ENCODE peak calls at places on chromosome 9, in seven cellular contexts. One of them, this sample, is unnamed. For H3K4me1, the result is how much of the 10 kb centered on the place peaks cover.

GRCh38 chr9:69874301-69875060 is 53.9 kb downstream of the CFAP95 start:
- DNase-seq in MM.1S: no peak
- DNase-seq in prostate gland: no peak
- DNase-seq in heart left ventricle: no peak
- DNase-seq in lung: no peak
- DNase-seq in body of pancreas: no peak
- DNase-seq in SJSA1: peak
- DNase-seq in this sample: no peak

GRCh38 chr9:84823426-84824271 is 154.1 kb downstream of the NTRK2 start:
- DNase-seq in SJSA1: no peak
- DNase-seq in lung: no peak
- DNase-seq in MM.1S: peak
- DNase-seq in body of pancreas: no peak
- DNase-seq in prostate gland: no peak
- DNase-seq in heart left ventricle: no peak
- DNase-seq in this sample: no peak

GRCh38 chr9:117704597-117704996 is 394 bp downstream of the TLR4 start:
- DNase-seq in prostate gland: no peak
- DNase-seq in body of pancreas: no peak
- DNase-seq in SJSA1: no peak
- DNase-seq in lung: no peak
- DNase-seq in MM.1S: peak
- DNase-seq in heart left ventricle: no peak
- DNase-seq in this sample: no peak

GRCh38 chr9:85740821-85741111 is 988 bp downstream of the AGTPBP1 start:
- DNase-seq in prostate gland: no peak
- DNase-seq in body of pancreas: no peak
- DNase-seq in lung: no peak
- DNase-seq in MM.1S: no peak
- DNase-seq in heart left ventricle: no peak
- DNase-seq in SJSA1: no peak
- DNase-seq in this sample: no peak

GRCh38 chr9:94921072-94921471 is 194.6 kb downstream of the AOPEP start:
- DNase-seq in heart left ventricle: no peak
- DNase-seq in prostate gland: no peak
- DNase-seq in body of pancreas: peak
- DNase-seq in MM.1S: no peak
- DNase-seq in SJSA1: no peak
- DNase-seq in lung: no peak
- DNase-seq in this sample: no peak

GRCh38 chr9:32398207-32398606 is 13.8 kb downstream of the ACO1 start:
- DNase-seq in SJSA1: no peak
- DNase-seq in MM.1S: no peak
- DNase-seq in body of pancreas: no peak
- DNase-seq in prostate gland: no peak
- DNase-seq in heart left ventricle: no peak
- DNase-seq in lung: no peak
- DNase-seq in this sample: no peak

GRCh38 chr9:82021198-82021597 is 32.6 kb downstream of the SPATA31D1 start:
- DNase-seq in heart left ventricle: no peak
- DNase-seq in prostate gland: peak
- DNase-seq in body of pancreas: peak
- DNase-seq in SJSA1: peak
- DNase-seq in MM.1S: no peak
- DNase-seq in lung: no peak
- DNase-seq in this sample: no peak

GRCh38 chr9:72839140-72839539 is 113.7 kb downstream of the ALDH1A1 start:
- DNase-seq in MM.1S: no peak
- DNase-seq in prostate gland: no peak
- DNase-seq in heart left ventricle: no peak
- DNase-seq in lung: no peak
- DNase-seq in SJSA1: no peak
- DNase-seq in body of pancreas: no peak
- DNase-seq in this sample: no peak

GRCh38 chr9:9913276-9913832 is 699.4 kb downstream of the PTPRD start:
- DNase-seq in heart left ventricle: no peak
- DNase-seq in lung: no peak
- DNase-seq in MM.1S: no peak
- DNase-seq in prostate gland: no peak
- DNase-seq in SJSA1: no peak
- DNase-seq in body of pancreas: no peak
- DNase-seq in this sample: no peak

GRCh38 chr9:107280543-107280942 is 2.5 kb upstream of the RAD23B start:
- DNase-seq in heart left ventricle: no peak
- DNase-seq in prostate gland: no peak
- DNase-seq in SJSA1: no peak
- DNase-seq in lung: no peak
- DNase-seq in body of pancreas: no peak
- DNase-seq in MM.1S: no peak
- DNase-seq in this sample: no peak

GRCh38 chr9:98215821-98216220 is 23.4 kb upstream of the CORO2A start:
- DNase-seq in prostate gland: no peak
- DNase-seq in lung: no peak
- DNase-seq in SJSA1: peak
- DNase-seq in heart left ventricle: no peak
- DNase-seq in MM.1S: no peak
- DNase-seq in body of pancreas: no peak
- DNase-seq in this sample: no peak

GRCh38 chr9:123742009-123742767 is 187.7 kb downstream of the DENND1A start:
- DNase-seq in SJSA1: peak
- DNase-seq in lung: no peak
- DNase-seq in heart left ventricle: peak
- DNase-seq in MM.1S: no peak
- DNase-seq in body of pancreas: peak
- DNase-seq in prostate gland: no peak
- DNase-seq in this sample: no peak

GRCh38 chr9:75147638-75148037 is 59.3 kb downstream of the OSTF1 start:
- DNase-seq in heart left ventricle: no peak
- DNase-seq in body of pancreas: no peak
- DNase-seq in prostate gland: no peak
- DNase-seq in MM.1S: peak
- DNase-seq in SJSA1: no peak
- DNase-seq in lung: no peak
- DNase-seq in this sample: no peak

GRCh38 chr9:95766906-95767305 is 108.6 kb upstream of the ERCC6L2 start:
- DNase-seq in heart left ventricle: no peak
- DNase-seq in prostate gland: no peak
- DNase-seq in lung: no peak
- DNase-seq in MM.1S: no peak
- DNase-seq in SJSA1: no peak
- DNase-seq in body of pancreas: no peak
- DNase-seq in this sample: no peak

GRCh38 chr9:95349109-95350038 is 31.9 kb upstream of the FANCC start:
- DNase-seq in heart left ventricle: no peak
- DNase-seq in MM.1S: no peak
- DNase-seq in body of pancreas: no peak
- DNase-seq in SJSA1: no peak
- DNase-seq in prostate gland: no peak
- DNase-seq in lung: no peak
- DNase-seq in this sample: no peak

GRCh38 chr9:2132484-2133082 is 117.4 kb downstream of the SMARCA2 start:
- DNase-seq in prostate gland: no peak
- DNase-seq in MM.1S: peak
- DNase-seq in heart left ventricle: no peak
- DNase-seq in lung: no peak
- DNase-seq in body of pancreas: no peak
- DNase-seq in SJSA1: no peak
- DNase-seq in this sample: no peak

DNA sequence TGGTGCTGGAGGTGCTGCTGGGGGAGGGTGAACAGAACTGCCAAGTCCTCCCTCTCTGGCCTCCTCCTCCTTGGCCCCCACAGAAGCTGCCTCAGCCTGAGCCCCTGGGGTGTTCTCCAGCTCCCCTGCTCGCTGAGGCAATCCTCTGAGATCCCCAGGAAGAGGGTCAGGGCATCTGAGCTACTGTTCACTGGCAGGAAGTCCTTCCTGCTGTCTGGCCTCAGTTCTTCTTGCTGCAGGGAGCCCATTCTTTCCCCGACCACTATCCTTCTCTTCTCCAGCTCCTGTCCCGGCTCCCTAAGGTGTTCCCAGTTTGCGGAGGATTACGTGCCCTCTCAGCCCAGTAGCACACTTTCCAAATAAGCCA is 9.7 kb downstream of the CNTFR start:
- DNase-seq in heart left ventricle: no peak
- DNase-seq in SJSA1: no peak
- DNase-seq in lung: no peak
- DNase-seq in prostate gland: no peak
- DNase-seq in MM.1S: no peak
- DNase-seq in body of pancreas: no peak
- DNase-seq in this sample: no peak
- H3K4me1 ChIP-seq in heart left ventricle: under half
- H3K4me1 ChIP-seq in SJSA1: under half
- H3K4me1 ChIP-seq in lung: under half
- H3K4me1 ChIP-seq in prostate gland: under half
- H3K4me1 ChIP-seq in MM.1S: under half
- H3K4me1 ChIP-seq in body of pancreas: under half
- H3K4me1 ChIP-seq in this sample: under half

GRCh38 chr9:113584728-113585442 is 121.4 kb downstream of the RGS3 start:
- DNase-seq in SJSA1: no peak
- DNase-seq in body of pancreas: no peak
- DNase-seq in lung: no peak
- DNase-seq in prostate gland: no peak
- DNase-seq in heart left ventricle: peak
- DNase-seq in MM.1S: no peak
- DNase-seq in this sample: no peak

GRCh38 chr9:113587471-113588031 is 124.0 kb downstream of the RGS3 start:
- DNase-seq in lung: no peak
- DNase-seq in body of pancreas: no peak
- DNase-seq in heart left ventricle: peak
- DNase-seq in MM.1S: no peak
- DNase-seq in prostate gland: no peak
- DNase-seq in SJSA1: no peak
- DNase-seq in this sample: no peak

GRCh38 chr9:113588242-113588810 is 124.8 kb downstream of the RGS3 start:
- DNase-seq in prostate gland: no peak
- DNase-seq in lung: no peak
- DNase-seq in SJSA1: no peak
- DNase-seq in heart left ventricle: peak
- DNase-seq in MM.1S: no peak
- DNase-seq in body of pancreas: no peak
- DNase-seq in this sample: no peak

GRCh38 chr9:113583511-113584470 is 120.3 kb downstream of the RGS3 start:
- DNase-seq in prostate gland: no peak
- DNase-seq in SJSA1: no peak
- DNase-seq in MM.1S: no peak
- DNase-seq in body of pancreas: no peak
- DNase-seq in heart left ventricle: peak
- DNase-seq in lung: no peak
- DNase-seq in this sample: no peak

DNA sequence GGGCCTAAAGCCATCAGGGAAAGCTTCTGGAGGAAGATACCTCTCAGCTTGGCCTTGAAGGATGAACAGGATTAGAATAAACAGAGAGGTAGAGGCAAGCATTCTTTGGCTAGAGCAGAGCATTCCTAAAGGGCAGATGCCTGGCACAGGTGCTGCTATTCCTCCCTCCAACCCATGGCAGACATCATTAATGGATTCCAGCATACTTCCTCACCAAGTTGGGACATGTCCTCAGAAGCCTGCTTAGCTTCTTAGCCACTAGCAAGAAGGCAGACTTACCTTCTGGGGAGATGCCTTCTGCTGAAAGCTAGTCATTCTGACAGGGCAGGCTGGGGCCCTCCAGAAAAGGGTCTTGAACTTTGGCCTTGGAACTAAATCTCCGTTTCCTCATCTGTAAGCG is 122.0 kb downstream of the RGS3 start:
- DNase-seq in heart left ventricle: peak
- DNase-seq in SJSA1: no peak
- DNase-seq in prostate gland: no peak
- DNase-seq in MM.1S: no peak
- DNase-seq in body of pancreas: no peak
- DNase-seq in lung: no peak
- DNase-seq in this sample: no peak
- H3K4me1 ChIP-seq in heart left ventricle: half or more
- H3K4me1 ChIP-seq in SJSA1: under half
- H3K4me1 ChIP-seq in prostate gland: under half
- H3K4me1 ChIP-seq in MM.1S: under half
- H3K4me1 ChIP-seq in body of pancreas: half or more
- H3K4me1 ChIP-seq in lung: under half
- H3K4me1 ChIP-seq in this sample: under half

GRCh38 chr9:92660266-92660665 is 9.7 kb downstream of the IPPK start:
- DNase-seq in prostate gland: no peak
- DNase-seq in lung: no peak
- DNase-seq in body of pancreas: no peak
- DNase-seq in MM.1S: no peak
- DNase-seq in SJSA1: no peak
- DNase-seq in heart left ventricle: no peak
- DNase-seq in this sample: no peak
- H3K4me1 ChIP-seq in prostate gland: under half
- H3K4me1 ChIP-seq in lung: under half
- H3K4me1 ChIP-seq in body of pancreas: under half
- H3K4me1 ChIP-seq in MM.1S: under half
- H3K4me1 ChIP-seq in SJSA1: under half
- H3K4me1 ChIP-seq in heart left ventricle: under half
- H3K4me1 ChIP-seq in this sample: under half

GRCh38 chr9:121280715-121281613 is 13.0 kb downstream of the GSN start:
- DNase-seq in body of pancreas: no peak
- DNase-seq in lung: no peak
- DNase-seq in SJSA1: no peak
- DNase-seq in prostate gland: no peak
- DNase-seq in MM.1S: no peak
- DNase-seq in heart left ventricle: no peak
- DNase-seq in this sample: no peak

GRCh38 chr9:121277518-121278275 is 9.7 kb downstream of the GSN start:
- DNase-seq in heart left ventricle: no peak
- DNase-seq in prostate gland: no peak
- DNase-seq in MM.1S: no peak
- DNase-seq in SJSA1: peak
- DNase-seq in body of pancreas: no peak
- DNase-seq in lung: no peak
- DNase-seq in this sample: no peak

GRCh38 chr9:121279841-121280388 is 12.0 kb downstream of the GSN start:
- DNase-seq in body of pancreas: no peak
- DNase-seq in prostate gland: no peak
- DNase-seq in MM.1S: no peak
- DNase-seq in lung: no peak
- DNase-seq in heart left ventricle: no peak
- DNase-seq in SJSA1: no peak
- DNase-seq in this sample: no peak

GRCh38 chr9:121277026-121277425 is 9.1 kb downstream of the GSN start:
- DNase-seq in prostate gland: no peak
- DNase-seq in heart left ventricle: no peak
- DNase-seq in SJSA1: no peak
- DNase-seq in body of pancreas: no peak
- DNase-seq in MM.1S: no peak
- DNase-seq in lung: no peak
- DNase-seq in this sample: no peak

DNA sequence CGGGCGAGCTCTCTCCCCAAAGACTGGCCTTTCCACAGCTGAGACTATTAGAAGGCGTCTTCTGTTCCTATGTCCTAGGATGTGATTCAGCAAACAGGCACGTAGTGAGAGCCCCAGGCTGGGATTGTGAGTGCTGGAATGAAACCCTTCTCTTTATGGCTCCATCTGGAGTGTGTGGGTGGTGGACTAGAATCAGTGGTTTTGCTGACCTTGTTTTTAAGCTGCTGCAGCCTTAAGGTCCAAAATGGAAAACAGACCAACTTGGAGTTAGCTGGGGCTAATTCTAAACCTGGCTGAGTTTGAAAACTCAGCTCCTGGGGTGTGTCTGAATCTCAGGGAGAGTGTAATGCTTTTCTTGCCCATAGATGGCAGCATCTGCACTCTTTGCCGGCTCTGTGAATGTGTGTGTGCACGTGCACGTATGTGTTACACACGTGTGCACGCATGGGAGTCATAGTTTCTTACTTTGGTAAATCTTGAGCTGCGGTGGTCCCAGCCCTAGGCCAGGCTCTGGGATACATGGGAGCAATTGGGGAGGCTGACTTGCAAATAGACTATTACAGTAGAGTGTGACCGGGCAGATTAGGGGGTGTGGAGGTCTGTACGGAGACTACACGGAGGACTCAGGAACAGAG is 10.7 kb downstream of the GSN start:
- DNase-seq in lung: peak
- DNase-seq in MM.1S: peak
- DNase-seq in SJSA1: peak
- DNase-seq in heart left ventricle: peak
- DNase-seq in body of pancreas: peak
- DNase-seq in prostate gland: peak
- DNase-seq in this sample: peak
- H3K4me1 ChIP-seq in lung: under half
- H3K4me1 ChIP-seq in MM.1S: under half
- H3K4me1 ChIP-seq in SJSA1: half or more
- H3K4me1 ChIP-seq in heart left ventricle: half or more
- H3K4me1 ChIP-seq in body of pancreas: under half
- H3K4me1 ChIP-seq in prostate gland: under half
- H3K4me1 ChIP-seq in this sample: under half

This sample was measured in CD8-positive, alpha-beta memory T cell.